ENCODE peak calls at places on chromosomes 7 and 10, in eight cellular contexts. G, S, Y, A, C, L, F and D are unnamed samples.

GRCh38 chr7:130845581-130846085 is 111.6 kb upstream of the KLF14 start:
- DNase-seq in Y (no peak), C (peak; percentile 89), A (peak; percentile 40), F (no peak), G (peak; percentile 74), L (no peak), S (no peak), D (peak; percentile 79)

GRCh38 chr10:124518366-124518765 is 56.7 kb downstream of the LHPP start:
- DNase-seq in C (no peak), G (no peak), F (no peak), L (no peak), Y (no peak), A (no peak), S (no peak), D (no peak)

GRCh38 chr7:36522453-36523007 is 132.9 kb downstream of the ANLN start:
- DNase-seq in G (no peak), F (no peak), Y (no peak), C (no peak), S (no peak), L (no peak), A (no peak), D (no peak)

GRCh38 chr10:51389415-51390342 is 309.7 kb downstream of the CSTF2T start:
- DNase-seq in L (no peak), G (peak; percentile 99), A (peak; percentile 3), Y (peak; percentile 50), S (peak; percentile 46), C (peak; percentile 99), F (peak; percentile 43), D (peak; percentile 93)

GRCh38 chr10:69742356-69742695 is 59.4 kb upstream of the COL13A1 start:
- DNase-seq in L (no peak), F (no peak), C (no peak), S (no peak), Y (no peak), A (no peak), G (no peak), D (no peak)

GRCh38 chr7:112453505-112454171 is 3.4 kb downstream of the IFRD1 start:
- DNase-seq in G (peak; percentile 81), S (no peak), L (no peak), F (no peak), C (no peak), A (no peak), Y (no peak), D (no peak)

GRCh38 chr7:41855798-41856197 is 152.9 kb upstream of the INHBA start:
- DNase-seq in F (no peak), C (no peak), G (no peak), L (no peak), A (no peak), S (no peak), Y (no peak), D (no peak)

GRCh38 chr7:28708458-28708951 is 249.6 kb downstream of the TRIL start:
- DNase-seq in S (no peak), Y (peak; percentile 45), A (no peak), G (no peak), F (no peak), C (no peak), L (no peak), D (no peak)

GRCh38 chr10:71635251-71635866 is 84.2 kb downstream of the C10orf105 start:
- DNase-seq in L (no peak), G (no peak), C (no peak), A (no peak), F (no peak), Y (no peak), S (no peak), D (no peak)

GRCh38 chr10:80596391-80597257 is 58.9 kb downstream of the SH2D4B start:
- DNase-seq in Y (peak; percentile 42), S (peak; percentile 35), A (peak; percentile 45), G (no peak), L (no peak), F (peak; percentile 44), C (peak; percentile 1), D (peak; percentile 13)

GRCh38 chr10:103062854-103063642 is 130.0 kb downstream of the NT5C2 start:
- DNase-seq in Y (no peak), F (no peak), G (no peak), S (no peak), C (no peak), L (no peak), A (no peak), D (no peak)

GRCh38 chr10:9709849-9710248 is 1307.8 kb upstream of the CELF2 start:
- DNase-seq in S (no peak), A (no peak), G (no peak), Y (no peak), C (no peak), L (no peak), F (no peak), D (no peak)

GRCh38 chr7:157621131-157621681 is 284.4 kb downstream of the DNAJB6 start:
- DNase-seq in F (no peak), Y (no peak), L (no peak), C (no peak), G (no peak), S (no peak), A (no peak), D (no peak)

GRCh38 chr7:46859963-46860475 is 721.9 kb downstream of the TNS3 start:
- DNase-seq in Y (no peak), L (no peak), A (peak; percentile 8), G (peak; percentile 44), F (no peak), C (peak; percentile 87), S (peak; percentile 65), D (peak; percentile 35)

GRCh38 chr7:124101173-124101768 is 68.4 kb upstream of the TMEM229A start:
- DNase-seq in G (no peak), A (no peak), S (no peak), F (peak; percentile 2), Y (no peak), C (no peak), L (no peak), D (no peak)

GRCh38 chr7:109641445-109641844 is 1071.8 kb downstream of the DNAJB9 start:
- DNase-seq in A (no peak), S (no peak), Y (no peak), L (no peak), C (no peak), F (no peak), G (no peak), D (no peak)